ENCODE peak calls at places on chromosomes 16 and 17, in five cellular contexts. V is WTC11, I is A549, J is K562, O is GM12878. T is an unnamed sample.

GRCh38 chr17:67258836-67259468 is 14.0 kb upstream of the HELZ start:
- DNase-seq in O (no peak), J (no peak), I (no peak), V (no peak), T (no peak)

GRCh38 chr16:87963400-87963799 is 12.2 kb downstream of the BANP start:
- DNase-seq in V (no peak), O (no peak), J (no peak), I (no peak), T (no peak)

GRCh38 chr17:74491645-74492044 is 25.2 kb downstream of the CD300A start:
- DNase-seq in J (no peak), V (no peak), O (no peak), I (no peak), T (no peak)

GRCh38 chr17:7296189-7296861 is 1.9 kb upstream of the YBX2 start:
- DNase-seq in J (peak; percentile 83), O (no peak), V (peak; percentile 94), I (peak; percentile 89), T (peak; percentile 56)

GRCh38 chr17:40445769-40446468 is 2.7 kb downstream of the IGFBP4 start:
- DNase-seq in I (peak; percentile 60), V (no peak), J (no peak), O (no peak), T (peak; percentile 55)

GRCh38 chr16:58814348-58814801 is 80.3 kb upstream of the GOT2 start:
- DNase-seq in O (no peak), V (peak; percentile 26), I (peak; percentile 58), J (peak; percentile 61), T (peak; percentile 16)

GRCh38 chr16:55154956-55155355 is 169.0 kb upstream of the IRX6 start:
- DNase-seq in O (no peak), I (no peak), J (no peak), V (no peak), T (no peak)

GRCh38 chr16:4404967-4405696 is 11.3 kb downstream of the CORO7 start:
- DNase-seq in V (no peak), I (no peak), J (no peak), O (no peak), T (no peak)

GRCh38 chr16:67071476-67072048 is 38.2 kb upstream of the PHAF1 start:
- DNase-seq in V (no peak), J (no peak), I (no peak), O (no peak), T (no peak)

GRCh38 chr16:51116353-51116752 is 34.7 kb downstream of the SALL1 start:
- DNase-seq in O (no peak), J (no peak), I (no peak), V (no peak), T (no peak)

GRCh38 chr16:54236761-54237160 is 49.8 kb downstream of the IRX3 start:
- DNase-seq in I (no peak), V (no peak), O (no peak), J (no peak), T (no peak)

GRCh38 chr17:9907131-9907530 is 2.1 kb upstream of the RCVRN start:
- DNase-seq in V (no peak), I (no peak), J (no peak), O (no peak), T (no peak)

GRCh38 chr17:71363661-71364060 is 757.2 kb upstream of the SOX9 start:
- DNase-seq in V (no peak), O (no peak), J (no peak), I (no peak), T (no peak)

GRCh38 chr17:3447625-3448024 is 14.0 kb upstream of the OR1E2 start:
- DNase-seq in I (peak; percentile 52), V (peak; percentile 21), J (peak; percentile 15), O (no peak), T (peak; percentile 6)

GRCh38 chr17:13086142-13086769 is 68.4 kb upstream of the ELAC2 start:
- DNase-seq in I (no peak), J (no peak), V (no peak), O (no peak), T (no peak)

GRCh38 chr16:65153365-65154105 is 31.7 kb upstream of the CDH11 start:
- DNase-seq in I (no peak), J (no peak), V (no peak), O (no peak), T (no peak)

GRCh38 chr17:50491510-50491909 is 12.8 kb downstream of the RSAD1 start:
- DNase-seq in I (no peak), O (no peak), J (no peak), V (no peak), T (no peak)

DNA sequence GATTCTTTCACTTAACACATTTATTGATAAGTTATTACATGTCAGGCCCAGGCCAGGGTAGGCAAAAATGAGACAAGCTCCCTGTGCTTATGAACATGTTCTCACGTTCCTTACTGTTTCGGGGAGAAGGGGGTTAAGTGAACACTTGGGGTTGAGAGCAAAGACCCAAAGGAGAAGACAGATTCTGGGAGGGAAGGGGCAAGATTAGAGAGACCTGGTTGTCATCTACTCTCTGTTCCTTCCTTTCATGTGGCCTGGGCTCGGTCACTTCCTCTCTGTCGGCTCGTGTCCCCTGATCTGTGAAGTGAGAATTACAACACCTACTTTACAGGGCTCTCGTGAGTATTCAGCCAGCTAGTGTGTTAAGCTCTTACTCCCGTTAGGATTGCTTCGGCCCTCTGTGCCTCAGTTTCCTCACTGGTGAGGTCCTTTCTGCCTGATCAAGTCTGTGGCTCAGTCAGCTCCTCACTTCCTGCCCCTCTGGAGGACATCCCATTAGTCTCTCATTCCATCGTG is 38.8 kb downstream of the PLCG2 start:
- DNase-seq in O (peak; percentile 79), V (no peak), J (no peak), I (no peak), T (no peak)
- TF ChIP-seq ESRRA in O (no peak), V (no peak), J (no peak), I (no peak), T (no peak)

DNA sequence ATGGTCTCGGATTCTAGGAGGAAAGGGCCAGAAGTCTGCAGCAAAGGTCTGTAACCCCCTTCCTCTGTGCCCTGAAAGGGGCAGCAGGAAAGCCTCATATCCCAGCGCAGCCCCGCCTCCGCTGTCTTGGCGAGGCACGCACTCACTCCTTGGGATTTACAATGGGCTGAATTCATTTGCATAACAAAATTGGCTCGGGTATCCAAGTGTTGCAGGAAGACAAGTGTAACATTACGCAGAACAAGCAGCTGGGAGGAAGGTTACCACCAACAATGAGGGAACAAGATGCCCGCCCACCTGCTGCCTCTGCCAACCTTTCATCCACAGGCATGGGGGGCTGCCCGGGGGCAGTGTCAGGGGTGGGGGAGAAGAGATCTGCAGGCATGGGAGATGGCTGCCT is 130.4 kb downstream of the MRM1 start:
- DNase-seq in I (no peak), J (no peak), V (peak; percentile 66), O (no peak), T (no peak)
- TF ChIP-seq ESRRA in I (no peak), J (no peak), V (no peak), O (no peak), T (no peak)

DNA sequence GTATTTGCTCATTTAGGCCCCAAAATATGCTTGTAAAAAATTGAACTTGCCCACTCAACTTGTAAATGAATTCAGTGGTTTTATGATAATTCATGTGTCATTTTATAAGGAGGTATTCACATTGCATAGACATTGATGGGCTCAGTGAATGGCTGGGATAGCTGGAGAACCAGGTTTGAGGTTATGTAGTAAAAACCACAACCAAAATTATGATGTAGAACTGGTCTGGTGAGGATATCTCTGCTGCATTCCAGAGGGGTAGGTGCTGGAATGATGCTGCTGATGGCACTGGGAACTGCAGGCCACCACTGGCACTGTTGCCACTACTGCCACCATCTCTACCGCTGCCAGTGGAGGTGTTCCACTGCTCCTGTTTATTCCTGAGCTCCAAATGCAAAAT is 21.5 kb upstream of the RABEP1 start:
- DNase-seq in J (no peak), V (no peak), O (no peak), I (no peak), T (no peak)
- TF ChIP-seq ESRRA in J (no peak), V (no peak), O (no peak), I (no peak), T (no peak)

GRCh38 chr17:68909066-68909465 is 46.1 kb downstream of the ABCA8 start:
- DNase-seq in I (peak; percentile 51), V (no peak), J (peak; percentile 51), O (peak; percentile 16), T (peak; percentile 16)
- TF ChIP-seq ESRRA in I (no peak), V (no peak), J (no peak), O (no peak), T (no peak)

DNA sequence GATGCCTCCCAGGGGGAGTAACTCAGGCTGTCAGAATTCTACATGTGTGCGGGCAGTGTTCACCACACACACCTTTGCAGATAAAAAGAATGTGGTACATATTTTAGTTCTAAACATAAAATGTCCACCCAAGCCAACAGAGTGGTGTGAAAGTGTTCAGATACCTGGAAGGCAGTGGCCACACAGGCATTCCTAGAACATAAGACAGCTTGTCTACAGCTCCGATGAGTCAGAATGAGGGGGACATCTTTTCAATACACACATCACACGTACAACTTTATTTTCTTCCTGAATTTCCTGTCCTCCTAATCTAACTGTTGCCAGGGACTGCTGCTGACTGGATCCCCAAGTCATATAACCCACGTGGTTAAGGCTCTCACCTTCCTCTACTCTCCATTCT is 142.3 kb downstream of the ZFHX3 start:
- DNase-seq in I (no peak), J (no peak), V (no peak), O (no peak), T (no peak)
- TF ChIP-seq ESRRA in I (no peak), J (no peak), V (no peak), O (no peak), T (no peak)

GRCh38 chr16:6019490-6019991 is 921.9 kb upstream of the EEF2KMT start:
- DNase-seq in V (no peak), I (no peak), O (no peak), J (no peak), T (no peak)
- TF ChIP-seq ESRRA in V (no peak), I (no peak), O (no peak), J (no peak), T (no peak)

GRCh38 chr17:82716383-82717181 is at the start of gene FN3KRP:
- DNase-seq in V (peak; percentile 94), J (peak; percentile 98), O (peak; percentile 67), I (peak; percentile 96), T (peak; percentile 92)

GRCh38 chr17:82722341-82723013 is 6.0 kb downstream of the FN3KRP start:
- DNase-seq in J (no peak), O (no peak), V (no peak), I (no peak), T (no peak)

GRCh38 chr17:82723169-82723807 is 6.8 kb downstream of the FN3KRP start:
- DNase-seq in O (no peak), V (no peak), I (no peak), J (no peak), T (no peak)

GRCh38 chr17:82720204-82720603 is 3.7 kb downstream of the FN3KRP start:
- DNase-seq in J (no peak), V (no peak), I (no peak), O (no peak), T (no peak)

DNA sequence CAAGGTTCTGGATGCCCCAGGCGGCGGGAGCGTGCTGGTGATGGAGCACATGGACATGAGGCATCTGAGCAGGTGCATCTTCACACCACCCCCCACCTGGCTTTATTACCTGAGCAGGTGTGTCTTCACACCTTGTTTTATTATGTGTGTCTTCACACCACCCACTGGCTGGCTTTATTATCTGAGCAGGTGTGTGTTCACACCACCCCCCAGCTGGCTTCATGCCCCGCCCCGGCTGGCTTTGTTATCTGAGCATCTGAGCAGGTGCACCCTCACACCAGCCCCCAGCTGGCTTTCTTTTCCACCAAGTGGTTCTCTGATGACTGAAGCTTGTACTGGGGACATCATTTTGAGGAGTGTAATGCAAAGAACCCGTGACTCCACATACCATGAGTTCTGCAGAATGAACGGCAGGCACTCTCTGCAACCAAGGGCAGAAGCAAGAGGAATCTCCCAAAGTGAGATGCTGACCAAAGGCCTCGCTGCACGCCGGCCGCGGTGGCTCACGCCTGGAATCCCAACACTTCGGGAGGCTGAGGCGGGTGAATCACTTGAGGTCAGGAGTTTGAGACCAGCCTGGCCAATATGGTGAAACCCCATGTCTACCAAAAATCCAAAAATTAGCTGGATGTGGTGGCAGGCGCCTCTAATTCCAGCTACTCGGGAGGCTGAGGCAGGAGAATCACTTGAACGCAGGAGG is 2.6 kb downstream of the FN3KRP start:
- DNase-seq in J (no peak), O (no peak), V (no peak), I (no peak), T (no peak)
- TF ChIP-seq ESRRA in J (no peak), O (no peak), V (no peak), I (no peak), T (no peak)